ENCODE peak calls at places on chromosome 14, in six cellular contexts. D, E, K, T, U and V are unnamed samples.

GRCh38 chr14:91482278-91483023 is 27.7 kb downstream of the PPP4R3A start:
- DNase-seq in D (no peak), E (no peak), K (no peak), T (no peak), U (peak; percentile 76), V (peak; percentile 75)

GRCh38 chr14:24692382-24693352 is 58.7 kb upstream of the GZMB start:
- DNase-seq in D (no peak), E (no peak), K (no peak), T (no peak), U (no peak), V (no peak)

GRCh38 chr14:54001189-54001878 is 44.7 kb upstream of the BMP4 start:
- DNase-seq in D (no peak), E (no peak), K (no peak), T (no peak), U (no peak), V (no peak)

GRCh38 chr14:92945959-92946846 is 23.3 kb downstream of the CHGA start:
- DNase-seq in D (peak; percentile 48), E (peak; percentile 53), K (no peak), T (no peak), U (peak; percentile 68), V (peak; percentile 73)

GRCh38 chr14:39581474-39581873 is 149.2 kb upstream of the FBXO33 start:
- DNase-seq in D (no peak), E (no peak), K (no peak), T (no peak), U (no peak), V (peak; percentile 19)

GRCh38 chr14:93543766-93544165 is 113.0 kb downstream of the UNC79 start:
- DNase-seq in D (peak; percentile 5), E (no peak), K (no peak), T (no peak), U (peak; percentile 51), V (peak; percentile 60)

GRCh38 chr14:92473261-92473946 is 40.2 kb upstream of the RIN3 start:
- DNase-seq in D (no peak), E (peak; percentile 72), K (no peak), T (no peak), U (peak; percentile 37), V (peak; percentile 74)

GRCh38 chr14:24430143-24430681 is 458 bp downstream of the KHNYN start:
- DNase-seq in D (peak; percentile 52), E (peak; percentile 84), K (peak; percentile 83), T (peak; percentile 32), U (peak; percentile 86), V (peak; percentile 80)

GRCh38 chr14:67583711-67584644 is 16.1 kb downstream of the PIGH start:
- DNase-seq in D (peak; percentile 32), E (peak; percentile 39), K (no peak), T (no peak), U (peak; percentile 62), V (peak; percentile 75)

GRCh38 chr14:99659333-99659741 is 14.4 kb downstream of the HHIPL1 start:
- DNase-seq in D (no peak), E (no peak), K (no peak), T (no peak), U (no peak), V (no peak)

GRCh38 chr14:22656945-22657711 is 13.0 kb upstream of the OR6J1 start:
- DNase-seq in D (no peak), E (no peak), K (no peak), T (no peak), U (peak; percentile 75), V (peak; percentile 70)

GRCh38 chr14:82667006-82667405 is 1133.4 kb upstream of the SEL1L start:
- DNase-seq in D (no peak), E (no peak), K (no peak), T (no peak), U (peak; percentile 31), V (no peak)

GRCh38 chr14:70415788-70416187 is 1.1 kb downstream of the SYNJ2BP start:
- DNase-seq in D (no peak), E (no peak), K (no peak), T (no peak), U (no peak), V (no peak)

GRCh38 chr14:95490127-95490526 is 26.3 kb downstream of the SYNE3 start:
- DNase-seq in D (no peak), E (no peak), K (no peak), T (no peak), U (no peak), V (no peak)

GRCh38 chr14:65179918-65180724 is 77.8 kb upstream of the MAX start:
- DNase-seq in D (peak; percentile 98), E (peak; percentile 42), K (peak; percentile 70), T (no peak), U (peak; percentile 96), V (peak; percentile 87)

GRCh38 chr14:91170504-91171121 is 56.7 kb downstream of the DGLUCY start:
- DNase-seq in D (no peak), E (no peak), K (no peak), T (no peak), U (peak; percentile 71), V (no peak)

GRCh38 chr14:56874375-56874774 is 64.1 kb upstream of the OTX2 start:
- DNase-seq in D (peak; percentile 9), E (no peak), K (no peak), T (no peak), U (no peak), V (no peak)

GRCh38 chr14:100417466-100417865 is 94.3 kb downstream of the SLC25A47 start:
- DNase-seq in D (peak; percentile 84), E (peak; percentile 61), K (no peak), T (no peak), U (peak; percentile 88), V (peak; percentile 96)

GRCh38 chr14:35632276-35633071 is 98.5 kb downstream of the INSM2 start:
- DNase-seq in D (peak; percentile 7), E (no peak), K (no peak), T (no peak), U (peak; percentile 32), V (peak; percentile 52)

GRCh38 chr14:101082036-101082435 is 178.5 kb upstream of the RTL1 start:
- DNase-seq in D (no peak), E (no peak), K (peak; percentile 21), T (no peak), U (no peak), V (no peak)

GRCh38 chr14:94317259-94317658 is 5.9 kb downstream of the SERPINA6 start:
- DNase-seq in D (no peak), E (no peak), K (no peak), T (no peak), U (peak; percentile 73), V (peak; percentile 67)

GRCh38 chr14:99670361-99671229 is 13.5 kb upstream of the CYP46A1 start:
- DNase-seq in D (no peak), E (no peak), K (no peak), T (no peak), U (peak; percentile 54), V (no peak)

GRCh38 chr14:54881761-54882401 is 20.7 kb downstream of the GCH1 start:
- DNase-seq in D (peak; percentile 34), E (no peak), K (no peak), T (no peak), U (peak; percentile 56), V (peak; percentile 73)

GRCh38 chr14:96125536-96125935 is 79.1 kb upstream of the BDKRB2 start:
- DNase-seq in D (no peak), E (no peak), K (no peak), T (no peak), U (peak; percentile 42), V (peak; percentile 77)

GRCh38 chr14:55454264-55455151 is 14.1 kb upstream of the TBPL2 start:
- DNase-seq in D (peak; percentile 71), E (peak; percentile 71), K (no peak), T (no peak), U (peak; percentile 71), V (peak; percentile 87)

GRCh38 chr14:29536886-29537511 is 390.6 kb downstream of the PRKD1 start:
- DNase-seq in D (no peak), E (no peak), K (no peak), T (no peak), U (peak; percentile 61), V (peak; percentile 57)

GRCh38 chr14:33899723-33900341 is 51.0 kb downstream of the EGLN3 start:
- DNase-seq in D (no peak), E (no peak), K (no peak), T (no peak), U (no peak), V (no peak)

GRCh38 chr14:72169521-72169920 is 237.3 kb downstream of the RGS6 start:
- DNase-seq in D (no peak), E (no peak), K (no peak), T (no peak), U (no peak), V (no peak)

GRCh38 chr14:30573203-30573814 is 14.4 kb downstream of the G2E3 start:
- DNase-seq in D (peak; percentile 73), E (no peak), K (no peak), T (no peak), U (peak; percentile 56), V (peak; percentile 81)

GRCh38 chr14:60859525-60859924 is 121.4 kb downstream of the TRMT5 start:
- DNase-seq in D (no peak), E (no peak), K (no peak), T (no peak), U (no peak), V (no peak)

GRCh38 chr14:30608533-30609006 is 13.5 kb upstream of the SCFD1 start:
- DNase-seq in D (peak; percentile 56), E (no peak), K (no peak), T (no peak), U (peak; percentile 10), V (peak; percentile 58)

GRCh38 chr14:87834594-87834993 is 158.4 kb downstream of the GALC start:
- DNase-seq in D (no peak), E (no peak), K (no peak), T (no peak), U (no peak), V (no peak)
- TF ChIP-seq CTCF in D (no peak), E (no peak), K (no peak), T (no peak), U (no peak), V (no peak)

GRCh38 chr14:64113279-64113678 is 180.9 kb downstream of the ESR2 start:
- DNase-seq in D (no peak), E (peak; percentile 33), K (no peak), T (no peak), U (no peak), V (peak; percentile 46)
- H3K4me3 ChIP-seq in D (no peak overlapping the region), E (no peak overlapping the region), K (no peak overlapping the region), T (no peak overlapping the region), U (no peak overlapping the region), V (no peak overlapping the region)

DNA sequence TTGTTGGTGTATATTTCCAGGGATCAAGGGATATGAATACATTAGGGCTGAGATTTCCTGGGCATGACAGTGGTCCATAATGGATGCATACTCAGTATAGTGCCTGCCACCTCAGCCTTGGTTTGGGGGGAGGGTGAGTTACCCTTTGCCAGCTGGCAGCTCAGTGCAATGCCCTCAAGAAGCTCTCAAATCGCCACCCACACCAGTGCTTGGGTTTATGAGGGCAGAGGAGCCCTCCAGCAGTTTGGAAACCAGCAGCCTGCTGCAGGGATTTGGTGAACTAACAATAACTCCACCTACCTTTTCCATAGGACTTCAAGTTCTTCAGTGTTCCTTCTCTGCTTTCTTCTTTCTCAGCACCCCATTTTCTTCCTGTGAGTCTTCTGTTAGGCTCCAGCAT is 218.9 kb downstream of the LRFN5 start:
- DNase-seq in D (no peak), E (no peak), K (no peak), T (no peak), U (no peak), V (no peak)
- TF ChIP-seq CTCF in D (no peak), E (no peak), K (no peak), T (no peak), U (no peak), V (no peak)

DNA sequence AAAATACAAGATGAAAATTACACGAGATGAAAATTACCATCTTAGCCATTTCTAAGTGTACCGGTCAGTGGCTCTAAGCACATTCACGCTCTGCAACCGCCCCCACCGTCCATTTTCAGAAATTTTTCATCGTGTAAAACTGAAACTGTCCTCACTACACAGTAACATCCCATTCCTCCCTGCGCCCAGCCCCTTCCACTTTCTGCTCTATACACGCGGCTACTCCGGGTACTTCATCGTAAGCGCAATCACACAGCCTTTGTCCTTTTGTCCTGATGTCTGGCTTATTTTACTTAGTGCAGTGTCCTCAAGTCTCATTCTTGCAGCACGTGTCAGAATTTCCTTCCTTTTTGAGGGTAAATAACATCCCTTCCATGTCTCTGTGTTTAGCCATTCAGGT is 3.6 kb upstream of the GPR132 start:
- DNase-seq in D (no peak), E (no peak), K (no peak), T (no peak), U (no peak), V (no peak)
- H3K4me3 ChIP-seq in D (no peak overlapping the region), E (no peak overlapping the region), K (no peak overlapping the region), T (no peak overlapping the region), U (no peak overlapping the region), V (no peak overlapping the region)